ENCODE peak calls at places on chromosomes 16 and 17, in ten cellular contexts. One of them, this sample, is unnamed.

GRCh38 chr17:81097134-81097942 is 62.4 kb downstream of the BAIAP2 start:
- DNase-seq in activated effector memory CD4-positive, alpha-beta T cell treated with anti-CD3 and anti-CD28 coated beads, Interleukin-2, amount 50 U/mL, for 16 hours: peak; percentile 87
- DNase-seq in GM18507: no peak
- DNase-seq in body of pancreas: peak; percentile 48
- DNase-seq in MCF 10A: peak; percentile 77
- DNase-seq in SJSA1: peak; percentile 94
- DNase-seq in ELF-1: peak; percentile 83
- DNase-seq in MV-4-11: peak; percentile 41
- DNase-seq in stimulated activated naive CD8-positive, alpha-beta T cell treated with anti-CD3 and anti-CD28 coated beads, Interleukin-15, Interleukin-2, amounts not matched to agents 100 U/mL and 50 U/mL, for 24 hours: peak; percentile 71
- DNase-seq in breast epithelium: no peak
- DNase-seq in this sample: peak; percentile 90

GRCh38 chr16:80233097-80233835 is 307.5 kb upstream of the DYNLRB2 start:
- DNase-seq in activated effector memory CD4-positive, alpha-beta T cell treated with anti-CD3 and anti-CD28 coated beads, Interleukin-2, amount 50 U/mL, for 16 hours: no peak
- DNase-seq in GM18507: no peak
- DNase-seq in body of pancreas: no peak
- DNase-seq in MCF 10A: no peak
- DNase-seq in SJSA1: no peak
- DNase-seq in ELF-1: no peak
- DNase-seq in MV-4-11: no peak
- DNase-seq in stimulated activated naive CD8-positive, alpha-beta T cell treated with anti-CD3 and anti-CD28 coated beads, Interleukin-15, Interleukin-2, amounts not matched to agents 100 U/mL and 50 U/mL, for 24 hours: no peak
- DNase-seq in breast epithelium: no peak
- DNase-seq in this sample: no peak

GRCh38 chr17:39705786-39706348 is 6.0 kb downstream of the ERBB2 start:
- DNase-seq in activated effector memory CD4-positive, alpha-beta T cell treated with anti-CD3 and anti-CD28 coated beads, Interleukin-2, amount 50 U/mL, for 16 hours: no peak
- DNase-seq in GM18507: no peak
- DNase-seq in body of pancreas: peak; percentile 89
- DNase-seq in MCF 10A: peak; percentile 53
- DNase-seq in SJSA1: no peak
- DNase-seq in ELF-1: peak; percentile 56
- DNase-seq in MV-4-11: no peak
- DNase-seq in stimulated activated naive CD8-positive, alpha-beta T cell treated with anti-CD3 and anti-CD28 coated beads, Interleukin-15, Interleukin-2, amounts not matched to agents 100 U/mL and 50 U/mL, for 24 hours: no peak
- DNase-seq in breast epithelium: peak; percentile 85
- DNase-seq in this sample: no peak

GRCh38 chr16:50068550-50068949 is 2.8 kb downstream of the HEATR3 start:
- DNase-seq in activated effector memory CD4-positive, alpha-beta T cell treated with anti-CD3 and anti-CD28 coated beads, Interleukin-2, amount 50 U/mL, for 16 hours: no peak
- DNase-seq in GM18507: no peak
- DNase-seq in body of pancreas: no peak
- DNase-seq in MCF 10A: no peak
- DNase-seq in SJSA1: no peak
- DNase-seq in ELF-1: no peak
- DNase-seq in MV-4-11: no peak
- DNase-seq in stimulated activated naive CD8-positive, alpha-beta T cell treated with anti-CD3 and anti-CD28 coated beads, Interleukin-15, Interleukin-2, amounts not matched to agents 100 U/mL and 50 U/mL, for 24 hours: no peak
- DNase-seq in breast epithelium: no peak
- DNase-seq in this sample: no peak

GRCh38 chr17:4509402-4509801 is 10.7 kb downstream of the SPNS2 start:
- DNase-seq in activated effector memory CD4-positive, alpha-beta T cell treated with anti-CD3 and anti-CD28 coated beads, Interleukin-2, amount 50 U/mL, for 16 hours: no peak
- DNase-seq in GM18507: no peak
- DNase-seq in body of pancreas: peak; percentile 44
- DNase-seq in MCF 10A: no peak
- DNase-seq in SJSA1: no peak
- DNase-seq in ELF-1: no peak
- DNase-seq in MV-4-11: peak; percentile 31
- DNase-seq in stimulated activated naive CD8-positive, alpha-beta T cell treated with anti-CD3 and anti-CD28 coated beads, Interleukin-15, Interleukin-2, amounts not matched to agents 100 U/mL and 50 U/mL, for 24 hours: peak; percentile 42
- DNase-seq in breast epithelium: no peak
- DNase-seq in this sample: no peak

GRCh38 chr16:89686520-89687091 is at the start of gene CDK10:
- DNase-seq in activated effector memory CD4-positive, alpha-beta T cell treated with anti-CD3 and anti-CD28 coated beads, Interleukin-2, amount 50 U/mL, for 16 hours: peak; percentile 97
- DNase-seq in GM18507: peak; percentile 85
- DNase-seq in body of pancreas: peak; percentile 94
- DNase-seq in MCF 10A: peak; percentile 85
- DNase-seq in SJSA1: peak; percentile 91
- DNase-seq in ELF-1: peak; percentile 96
- DNase-seq in MV-4-11: peak; percentile 83
- DNase-seq in stimulated activated naive CD8-positive, alpha-beta T cell treated with anti-CD3 and anti-CD28 coated beads, Interleukin-15, Interleukin-2, amounts not matched to agents 100 U/mL and 50 U/mL, for 24 hours: peak; percentile 94
- DNase-seq in breast epithelium: peak; percentile 86
- DNase-seq in this sample: peak; percentile 99

GRCh38 chr16:66886346-66886745 is 6.0 kb downstream of the PDP2 start:
- DNase-seq in activated effector memory CD4-positive, alpha-beta T cell treated with anti-CD3 and anti-CD28 coated beads, Interleukin-2, amount 50 U/mL, for 16 hours: no peak
- DNase-seq in GM18507: no peak
- DNase-seq in body of pancreas: no peak
- DNase-seq in MCF 10A: no peak
- DNase-seq in SJSA1: no peak
- DNase-seq in ELF-1: no peak
- DNase-seq in MV-4-11: no peak
- DNase-seq in stimulated activated naive CD8-positive, alpha-beta T cell treated with anti-CD3 and anti-CD28 coated beads, Interleukin-15, Interleukin-2, amounts not matched to agents 100 U/mL and 50 U/mL, for 24 hours: no peak
- DNase-seq in breast epithelium: no peak
- DNase-seq in this sample: no peak

GRCh38 chr17:76138234-76138895 is 2.7 kb downstream of the FOXJ1 start:
- DNase-seq in activated effector memory CD4-positive, alpha-beta T cell treated with anti-CD3 and anti-CD28 coated beads, Interleukin-2, amount 50 U/mL, for 16 hours: no peak
- DNase-seq in GM18507: no peak
- DNase-seq in body of pancreas: peak; percentile 45
- DNase-seq in MCF 10A: no peak
- DNase-seq in SJSA1: no peak
- DNase-seq in ELF-1: peak; percentile 75
- DNase-seq in MV-4-11: no peak
- DNase-seq in stimulated activated naive CD8-positive, alpha-beta T cell treated with anti-CD3 and anti-CD28 coated beads, Interleukin-15, Interleukin-2, amounts not matched to agents 100 U/mL and 50 U/mL, for 24 hours: no peak
- DNase-seq in breast epithelium: no peak
- DNase-seq in this sample: peak; percentile 91

GRCh38 chr17:17842111-17842876 is 5.5 kb upstream of the SREBF1 start:
- DNase-seq in activated effector memory CD4-positive, alpha-beta T cell treated with anti-CD3 and anti-CD28 coated beads, Interleukin-2, amount 50 U/mL, for 16 hours: no peak
- DNase-seq in GM18507: no peak
- DNase-seq in body of pancreas: no peak
- DNase-seq in MCF 10A: no peak
- DNase-seq in SJSA1: no peak
- DNase-seq in ELF-1: no peak
- DNase-seq in MV-4-11: no peak
- DNase-seq in stimulated activated naive CD8-positive, alpha-beta T cell treated with anti-CD3 and anti-CD28 coated beads, Interleukin-15, Interleukin-2, amounts not matched to agents 100 U/mL and 50 U/mL, for 24 hours: no peak
- DNase-seq in breast epithelium: no peak
- DNase-seq in this sample: no peak